ENCODE peak calls at places on chromosomes 5 and 9, in five cellular contexts. T is iris pigment epithelial cell; D is kidney glomerular epithelial cell; R is stimulated activated CD4-positive, alpha-beta T cell treated with anti-CD3 and anti-CD28 coated beads, Interleukin-4, amount 100 ng/mL, for 4 hours; C is H54. K is an unnamed sample.

GRCh38 chr9:124792976-124793594 is 16.2 kb downstream of the OLFML2A start:
- DNase-seq in T (peak), D (peak), R (no peak), C (no peak), K (no peak)

GRCh38 chr5:44885903-44886302 is 77.2 kb downstream of the MRPS30 start:
- DNase-seq in T (peak), D (peak), R (no peak), C (peak), K (peak)

GRCh38 chr5:140249536-140249935 is 53.4 kb downstream of the PFDN1 start:
- DNase-seq in T (no peak), D (no peak), R (no peak), C (no peak), K (no peak)

GRCh38 chr5:2353871-2354440 is 397.5 kb downstream of the IRX2 start:
- DNase-seq in T (no peak), D (no peak), R (no peak), C (no peak), K (no peak)

GRCh38 chr5:146956217-146956616 is 77.7 kb upstream of the PPP2R2B start:
- DNase-seq in T (no peak), D (no peak), R (no peak), C (no peak), K (no peak)

GRCh38 chr5:9233712-9234111 is 312.2 kb downstream of the SEMA5A start:
- DNase-seq in T (peak), D (no peak), R (no peak), C (no peak), K (no peak)

GRCh38 chr9:127076860-127077657 is 45.4 kb downstream of the ANGPTL2 start:
- DNase-seq in T (no peak), D (no peak), R (no peak), C (peak), K (no peak)

GRCh38 chr9:100623969-100624368 is 46.1 kb downstream of the CAVIN4 start:
- DNase-seq in T (no peak), D (no peak), R (no peak), C (no peak), K (no peak)

GRCh38 chr5:172910828-172911627 is 48.2 kb upstream of the RPL26L1 start:
- DNase-seq in T (peak), D (peak), R (no peak), C (no peak), K (peak)

GRCh38 chr9:131480258-131480657 is 22.5 kb upstream of the POMT1 start:
- DNase-seq in T (no peak), D (no peak), R (no peak), C (no peak), K (no peak)

GRCh38 chr9:114278881-114279570 is 43.9 kb upstream of the ORM1 start:
- DNase-seq in T (peak), D (peak), R (no peak), C (peak), K (no peak)

GRCh38 chr5:36414869-36415282 is 113.2 kb upstream of the RANBP3L start:
- DNase-seq in T (peak), D (peak), R (no peak), C (no peak), K (no peak)

GRCh38 chr5:133730866-133731265 is 118.5 kb upstream of the FSTL4 start:
- DNase-seq in T (no peak), D (no peak), R (no peak), C (no peak), K (no peak)

GRCh38 chr5:50922942-50923767 is 256.7 kb downstream of the PARP8 start:
- DNase-seq in T (no peak), D (no peak), R (no peak), C (no peak), K (no peak)

GRCh38 chr5:149130121-149130931 is 11.0 kb upstream of the ABLIM3 start:
- DNase-seq in T (no peak), D (peak), R (no peak), C (no peak), K (no peak)

GRCh38 chr5:94397508-94397907 is 220.9 kb downstream of the KIAA0825 start:
- DNase-seq in T (no peak), D (no peak), R (no peak), C (no peak), K (no peak)

GRCh38 chr9:124980434-124980833 is 39.6 kb upstream of the GOLGA1 start:
- DNase-seq in T (no peak), D (no peak), R (no peak), C (no peak), K (no peak)

GRCh38 chr9:79611091-79611614 is 39.4 kb downstream of the TLE4 start:
- DNase-seq in T (peak), D (peak), R (no peak), C (peak), K (no peak)

GRCh38 chr9:88678431-88678830 is 143.5 kb downstream of the NXNL2 start:
- DNase-seq in T (no peak), D (no peak), R (no peak), C (no peak), K (no peak)

GRCh38 chr5:85929713-85930112 is 688.0 kb upstream of the COX7C start:
- DNase-seq in T (no peak), D (no peak), R (no peak), C (no peak), K (no peak)

GRCh38 chr9:87657893-87658292 is 68.0 kb upstream of the CTSL start:
- DNase-seq in T (no peak), D (no peak), R (no peak), C (no peak), K (no peak)

GRCh38 chr9:123861086-123861707 is 68.7 kb downstream of the DENND1A start:
- DNase-seq in T (no peak), D (no peak), R (no peak), C (no peak), K (no peak)

GRCh38 chr5:169415351-169415750 is 114.4 kb upstream of the SLIT3 start:
- DNase-seq in T (no peak), D (no peak), R (no peak), C (no peak), K (no peak)

GRCh38 chr5:61307196-61307590 is 24.9 kb upstream of the ZSWIM6 start:
- DNase-seq in T (no peak), D (no peak), R (no peak), C (no peak), K (no peak)

GRCh38 chr9:100443781-100444768 is 17.1 kb downstream of the MSANTD3 start:
- DNase-seq in T (peak), D (no peak), R (no peak), C (no peak), K (no peak)